ENCODE peak calls at places on chromosome 19, in seven cellular contexts. One of them, this sample, is unnamed. For H3K4me1 and H3K36me3, the result is how much of the 10 kb centered on the place peaks cover.

GRCh38 chr19:55283548-55284393 is at the start of gene BRSK1:
- DNase-seq in PC-3: peak
- DNase-seq in keratinocyte: no peak
- DNase-seq in psoas muscle: peak
- DNase-seq in mucosa of descending colon: no peak
- DNase-seq in effector memory CD4-positive, alpha-beta T cell: no peak
- DNase-seq in transverse colon: peak
- DNase-seq in this sample: peak

GRCh38 chr19:46718934-46719551 is 2.1 kb upstream of the PRKD2 start:
- DNase-seq in psoas muscle: no peak
- DNase-seq in mucosa of descending colon: no peak
- DNase-seq in transverse colon: no peak
- DNase-seq in effector memory CD4-positive, alpha-beta T cell: no peak
- DNase-seq in PC-3: no peak
- DNase-seq in keratinocyte: no peak
- DNase-seq in this sample: no peak

GRCh38 chr19:4851551-4852290 is 15.7 kb downstream of the PLIN3 start:
- DNase-seq in transverse colon: peak
- DNase-seq in effector memory CD4-positive, alpha-beta T cell: peak
- DNase-seq in keratinocyte: no peak
- DNase-seq in psoas muscle: peak
- DNase-seq in mucosa of descending colon: peak
- DNase-seq in PC-3: peak
- DNase-seq in this sample: peak

GRCh38 chr19:16461630-16462051 is 10.1 kb downstream of the EPS15L1 start:
- DNase-seq in mucosa of descending colon: no peak
- DNase-seq in psoas muscle: peak
- DNase-seq in transverse colon: no peak
- DNase-seq in PC-3: no peak
- DNase-seq in keratinocyte: no peak
- DNase-seq in effector memory CD4-positive, alpha-beta T cell: no peak
- DNase-seq in this sample: peak

GRCh38 chr19:50695251-50696064 is 24.1 kb downstream of the SHANK1 start:
- DNase-seq in keratinocyte: no peak
- DNase-seq in transverse colon: no peak
- DNase-seq in PC-3: no peak
- DNase-seq in effector memory CD4-positive, alpha-beta T cell: no peak
- DNase-seq in mucosa of descending colon: no peak
- DNase-seq in psoas muscle: peak
- DNase-seq in this sample: no peak

GRCh38 chr19:29505034-29505824 is 20.6 kb upstream of the VSTM2B start:
- DNase-seq in PC-3: no peak
- DNase-seq in transverse colon: no peak
- DNase-seq in mucosa of descending colon: peak
- DNase-seq in psoas muscle: no peak
- DNase-seq in effector memory CD4-positive, alpha-beta T cell: no peak
- DNase-seq in keratinocyte: no peak
- DNase-seq in this sample: no peak

GRCh38 chr19:32720216-32720935 is 809 bp downstream of the TDRD12 start:
- DNase-seq in mucosa of descending colon: no peak
- DNase-seq in keratinocyte: no peak
- DNase-seq in PC-3: no peak
- DNase-seq in effector memory CD4-positive, alpha-beta T cell: no peak
- DNase-seq in psoas muscle: no peak
- DNase-seq in transverse colon: no peak
- DNase-seq in this sample: no peak

GRCh38 chr19:29966594-29967249 is 24.7 kb downstream of the URI1 start:
- DNase-seq in psoas muscle: no peak
- DNase-seq in transverse colon: no peak
- DNase-seq in mucosa of descending colon: no peak
- DNase-seq in PC-3: peak
- DNase-seq in keratinocyte: no peak
- DNase-seq in effector memory CD4-positive, alpha-beta T cell: no peak
- DNase-seq in this sample: no peak

GRCh38 chr19:19165396-19165795 is 4.7 kb downstream of the MEF2B start:
- DNase-seq in psoas muscle: no peak
- DNase-seq in effector memory CD4-positive, alpha-beta T cell: no peak
- DNase-seq in keratinocyte: no peak
- DNase-seq in PC-3: no peak
- DNase-seq in transverse colon: no peak
- DNase-seq in mucosa of descending colon: no peak
- DNase-seq in this sample: no peak
- H3K4me1 ChIP-seq in psoas muscle: under half
- H3K4me1 ChIP-seq in effector memory CD4-positive, alpha-beta T cell: under half
- H3K4me1 ChIP-seq in keratinocyte: under half
- H3K4me1 ChIP-seq in PC-3: under half
- H3K4me1 ChIP-seq in transverse colon: under half
- H3K4me1 ChIP-seq in mucosa of descending colon: under half
- H3K4me1 ChIP-seq in this sample: under half

GRCh38 chr19:48381178-48381950 is 10.0 kb downstream of the KDELR1 start:
- DNase-seq in keratinocyte: no peak
- DNase-seq in psoas muscle: no peak
- DNase-seq in PC-3: no peak
- DNase-seq in effector memory CD4-positive, alpha-beta T cell: no peak
- DNase-seq in transverse colon: no peak
- DNase-seq in mucosa of descending colon: no peak
- DNase-seq in this sample: no peak
- H3K36me3 ChIP-seq in keratinocyte: under half
- H3K36me3 ChIP-seq in psoas muscle: half or more
- H3K36me3 ChIP-seq in PC-3: under half
- H3K36me3 ChIP-seq in effector memory CD4-positive, alpha-beta T cell: under half
- H3K36me3 ChIP-seq in transverse colon: under half
- H3K36me3 ChIP-seq in mucosa of descending colon: under half
- H3K36me3 ChIP-seq in this sample: half or more

DNA sequence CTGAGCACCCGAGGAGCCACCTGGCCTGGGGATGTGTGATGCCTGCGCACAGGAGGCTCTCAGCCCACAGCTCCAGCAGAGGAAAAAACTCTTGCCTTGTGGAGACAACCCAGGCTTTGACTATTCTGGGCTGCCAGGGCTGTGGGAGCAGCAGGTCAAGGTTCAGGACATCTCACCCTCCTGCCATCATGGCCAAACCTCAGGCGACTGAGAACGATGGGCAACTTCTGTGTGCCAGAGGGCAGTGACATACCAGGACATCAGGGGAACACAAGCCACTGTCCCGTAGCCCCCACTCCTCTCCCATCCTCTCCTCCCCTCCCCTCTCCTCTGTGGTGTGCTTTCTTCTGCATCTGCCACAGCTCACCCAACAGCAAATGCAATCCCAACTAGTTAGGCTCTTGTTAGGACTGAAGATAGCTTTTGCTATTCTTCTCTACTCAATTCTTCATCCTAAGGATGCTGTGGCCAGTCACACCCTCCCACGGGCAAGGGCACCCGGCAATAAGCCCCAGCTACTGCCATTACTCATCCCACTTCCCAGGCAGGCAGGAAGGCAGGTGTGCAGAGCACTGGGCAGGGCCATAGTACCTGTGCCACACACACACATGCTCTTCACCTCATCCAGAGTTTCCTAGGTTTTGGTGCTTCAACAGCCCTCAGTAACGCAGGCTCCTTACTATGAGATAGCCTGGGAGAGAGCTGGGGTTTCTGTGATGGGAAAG is 16.8 kb downstream of the ELL start:
- DNase-seq in effector memory CD4-positive, alpha-beta T cell: no peak
- DNase-seq in transverse colon: peak
- DNase-seq in keratinocyte: no peak
- DNase-seq in mucosa of descending colon: no peak
- DNase-seq in PC-3: peak
- DNase-seq in psoas muscle: no peak
- DNase-seq in this sample: no peak
- H3K4me1 ChIP-seq in effector memory CD4-positive, alpha-beta T cell: half or more
- H3K4me1 ChIP-seq in transverse colon: half or more
- H3K4me1 ChIP-seq in keratinocyte: under half
- H3K4me1 ChIP-seq in mucosa of descending colon: half or more
- H3K4me1 ChIP-seq in PC-3: under half
- H3K4me1 ChIP-seq in psoas muscle: half or more
- H3K4me1 ChIP-seq in this sample: half or more

GRCh38 chr19:13953021-13953531 is 767 bp downstream of the DCAF15 start:
- DNase-seq in psoas muscle: no peak
- DNase-seq in PC-3: peak
- DNase-seq in mucosa of descending colon: peak
- DNase-seq in keratinocyte: no peak
- DNase-seq in effector memory CD4-positive, alpha-beta T cell: no peak
- DNase-seq in transverse colon: peak
- DNase-seq in this sample: peak
- H3K36me3 ChIP-seq in psoas muscle: under half
- H3K36me3 ChIP-seq in PC-3: under half
- H3K36me3 ChIP-seq in mucosa of descending colon: under half
- H3K36me3 ChIP-seq in keratinocyte: under half
- H3K36me3 ChIP-seq in effector memory CD4-positive, alpha-beta T cell: under half
- H3K36me3 ChIP-seq in transverse colon: under half
- H3K36me3 ChIP-seq in this sample: under half

GRCh38 chr19:1181606-1182005 is 7.5 kb upstream of the SBNO2 start:
- DNase-seq in effector memory CD4-positive, alpha-beta T cell: no peak
- DNase-seq in mucosa of descending colon: peak
- DNase-seq in keratinocyte: no peak
- DNase-seq in psoas muscle: peak
- DNase-seq in PC-3: peak
- DNase-seq in transverse colon: peak
- DNase-seq in this sample: no peak

GRCh38 chr19:1173845-1174809 is at the start of gene SBNO2:
- DNase-seq in transverse colon: peak
- DNase-seq in PC-3: peak
- DNase-seq in psoas muscle: peak
- DNase-seq in mucosa of descending colon: peak
- DNase-seq in keratinocyte: no peak
- DNase-seq in effector memory CD4-positive, alpha-beta T cell: peak
- DNase-seq in this sample: peak

GRCh38 chr19:1173160-1173844 is 766 bp downstream of the SBNO2 start:
- DNase-seq in effector memory CD4-positive, alpha-beta T cell: no peak
- DNase-seq in transverse colon: no peak
- DNase-seq in mucosa of descending colon: peak
- DNase-seq in keratinocyte: no peak
- DNase-seq in psoas muscle: peak
- DNase-seq in PC-3: no peak
- DNase-seq in this sample: no peak

GRCh38 chr19:1175020-1175419 is 952 bp upstream of the SBNO2 start:
- DNase-seq in transverse colon: no peak
- DNase-seq in psoas muscle: no peak
- DNase-seq in mucosa of descending colon: no peak
- DNase-seq in effector memory CD4-positive, alpha-beta T cell: no peak
- DNase-seq in PC-3: no peak
- DNase-seq in keratinocyte: no peak
- DNase-seq in this sample: no peak

DNA sequence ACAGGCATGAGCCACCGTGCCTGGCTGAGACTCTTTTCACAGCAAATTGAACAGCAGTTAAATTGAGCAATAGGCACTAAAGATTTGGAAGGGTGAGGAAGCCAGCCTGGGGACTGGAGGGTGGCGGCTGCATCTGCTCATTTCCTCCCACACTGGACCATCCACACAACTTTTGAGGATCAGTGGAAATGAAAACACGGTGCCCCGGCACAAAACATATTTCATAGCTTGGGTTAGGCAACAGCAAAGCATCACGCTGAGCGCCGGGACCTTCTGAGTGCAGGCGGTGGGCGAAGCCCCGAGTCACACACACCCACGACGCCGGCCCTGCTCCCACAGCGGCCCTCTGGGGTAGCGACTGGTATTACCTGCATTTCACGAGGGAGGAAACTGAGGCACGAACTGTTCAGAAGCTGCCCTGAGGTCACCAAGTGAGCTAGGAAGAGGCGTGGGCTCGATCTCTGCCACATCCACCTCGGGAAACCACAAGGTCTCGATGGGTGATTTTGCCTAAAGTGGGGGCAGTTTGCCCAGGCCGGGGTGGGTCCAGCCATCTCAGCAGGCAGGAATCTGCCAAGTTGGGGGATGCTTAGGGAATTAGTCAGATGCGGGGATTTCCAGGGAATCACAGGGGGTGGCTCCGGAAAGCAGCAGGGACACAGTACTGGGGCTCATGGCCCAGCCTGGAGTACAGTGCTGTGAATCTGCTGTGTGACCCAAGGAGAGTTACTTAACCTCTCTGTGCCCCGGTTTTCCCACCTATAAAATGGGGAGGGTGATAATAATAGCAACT is 3.5 kb upstream of the SBNO2 start:
- DNase-seq in mucosa of descending colon: peak
- DNase-seq in transverse colon: no peak
- DNase-seq in keratinocyte: peak
- DNase-seq in PC-3: peak
- DNase-seq in effector memory CD4-positive, alpha-beta T cell: no peak
- DNase-seq in psoas muscle: peak
- DNase-seq in this sample: no peak
- H3K4me1 ChIP-seq in mucosa of descending colon: under half
- H3K4me1 ChIP-seq in transverse colon: under half
- H3K4me1 ChIP-seq in keratinocyte: under half
- H3K4me1 ChIP-seq in PC-3: half or more
- H3K4me1 ChIP-seq in effector memory CD4-positive, alpha-beta T cell: under half
- H3K4me1 ChIP-seq in psoas muscle: under half
- H3K4me1 ChIP-seq in this sample: under half

DNA sequence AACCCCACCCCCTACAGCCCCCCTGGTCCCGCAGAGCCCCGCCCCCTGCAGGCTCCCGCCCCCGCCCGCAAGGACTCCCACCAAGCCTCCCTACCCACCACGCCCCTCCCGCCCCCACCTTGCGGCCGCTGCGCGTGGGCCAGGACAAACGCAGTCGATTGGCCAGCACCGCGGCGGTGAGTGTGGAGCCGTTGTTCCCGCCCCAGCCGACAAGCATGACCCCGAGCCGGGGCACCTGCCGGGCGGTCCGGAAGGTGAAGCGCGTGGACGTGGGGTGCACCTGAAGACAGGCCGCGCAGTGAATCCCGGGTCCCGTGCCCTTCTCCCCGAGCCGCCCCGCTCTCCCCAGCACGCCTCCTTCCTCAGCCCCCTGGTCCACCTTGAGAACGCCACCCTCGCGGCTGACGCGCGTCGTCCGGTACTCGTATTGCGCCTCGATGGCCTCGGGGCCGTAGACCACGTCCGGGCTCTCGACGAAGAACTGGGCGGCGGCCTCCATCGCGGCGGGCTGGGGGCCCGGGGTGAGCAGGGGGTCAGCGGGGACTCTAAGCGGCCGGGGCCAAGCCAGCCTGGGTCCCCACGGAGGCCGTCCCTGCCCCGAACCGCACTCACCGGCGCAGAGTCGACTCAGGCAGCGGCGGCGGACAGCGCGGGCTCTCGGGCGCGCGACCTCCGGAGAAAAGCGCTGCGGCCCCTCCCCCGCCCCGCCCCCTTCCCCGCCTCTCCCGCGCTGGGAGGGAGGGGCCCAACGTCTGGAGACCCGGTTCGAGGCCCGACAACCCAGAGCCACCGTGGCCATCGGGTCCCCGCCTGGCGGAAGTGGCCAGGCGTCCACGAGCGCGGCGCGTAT is at the start of gene ISYNA1:
- DNase-seq in PC-3: peak
- DNase-seq in psoas muscle: peak
- DNase-seq in transverse colon: peak
- DNase-seq in keratinocyte: no peak
- DNase-seq in effector memory CD4-positive, alpha-beta T cell: peak
- DNase-seq in mucosa of descending colon: peak
- DNase-seq in this sample: peak
- H3K36me3 ChIP-seq in PC-3: under half
- H3K36me3 ChIP-seq in psoas muscle: under half
- H3K36me3 ChIP-seq in transverse colon: under half
- H3K36me3 ChIP-seq in keratinocyte: under half
- H3K36me3 ChIP-seq in effector memory CD4-positive, alpha-beta T cell: under half
- H3K36me3 ChIP-seq in mucosa of descending colon: under half
- H3K36me3 ChIP-seq in this sample: under half